ENCODE peak calls at places on chromosomes 7 and 10, in five cellular contexts. One of them, this sample, is unnamed.
A peak's percentile ranks its signal among the peaks of the same experiment; 100 is the strongest.

GRCh38 chr10:114638874-114639625 is 19.0 kb downstream of the ABLIM1 start:
- DNase-seq in SK-MEL-5: no peak
- DNase-seq in NCI-H146: peak; percentile 72
- DNase-seq in endothelial cell of umbilical vein: peak; percentile 85
- DNase-seq in astrocyte of the spinal cord: peak; percentile 95
- DNase-seq in this sample: peak; percentile 80

GRCh38 chr10:108684431-108684830 is 1238.9 kb downstream of the XPNPEP1 start:
- DNase-seq in SK-MEL-5: no peak
- DNase-seq in astrocyte of the spinal cord: peak; percentile 55
- DNase-seq in endothelial cell of umbilical vein: no peak
- DNase-seq in NCI-H146: no peak
- DNase-seq in this sample: peak; percentile 65

GRCh38 chr7:35749548-35749947 is 51.3 kb upstream of the SEPTIN7 start:
- DNase-seq in SK-MEL-5: peak; percentile 30
- DNase-seq in NCI-H146: no peak
- DNase-seq in endothelial cell of umbilical vein: no peak
- DNase-seq in astrocyte of the spinal cord: no peak
- DNase-seq in this sample: peak; percentile 56

GRCh38 chr7:127486654-127487053 is 94.1 kb upstream of the ZNF800 start:
- DNase-seq in NCI-H146: no peak
- DNase-seq in astrocyte of the spinal cord: no peak
- DNase-seq in SK-MEL-5: no peak
- DNase-seq in endothelial cell of umbilical vein: no peak
- DNase-seq in this sample: no peak

GRCh38 chr10:63133787-63134557 is 844 bp downstream of the NRBF2 start:
- DNase-seq in astrocyte of the spinal cord: peak; percentile 47
- DNase-seq in SK-MEL-5: peak; percentile 32
- DNase-seq in endothelial cell of umbilical vein: peak; percentile 35
- DNase-seq in NCI-H146: no peak
- DNase-seq in this sample: peak; percentile 60

GRCh38 chr10:80046629-80047441 is 31.6 kb upstream of the TMEM254 start:
- DNase-seq in SK-MEL-5: peak; percentile 75
- DNase-seq in astrocyte of the spinal cord: peak; percentile 56
- DNase-seq in endothelial cell of umbilical vein: peak; percentile 70
- DNase-seq in NCI-H146: peak; percentile 69
- DNase-seq in this sample: peak; percentile 30

GRCh38 chr7:92110857-92111256 is 23.4 kb downstream of the CYP51A1 start:
- DNase-seq in endothelial cell of umbilical vein: no peak
- DNase-seq in NCI-H146: no peak
- DNase-seq in SK-MEL-5: no peak
- DNase-seq in astrocyte of the spinal cord: no peak
- DNase-seq in this sample: no peak

GRCh38 chr7:158614695-158615094 is 27.1 kb upstream of the PTPRN2 start:
- DNase-seq in astrocyte of the spinal cord: peak; percentile 45
- DNase-seq in SK-MEL-5: no peak
- DNase-seq in NCI-H146: no peak
- DNase-seq in endothelial cell of umbilical vein: no peak
- DNase-seq in this sample: peak; percentile 68

GRCh38 chr10:116891208-116891607 is 41.9 kb downstream of the ENO4 start:
- DNase-seq in astrocyte of the spinal cord: peak; percentile 94
- DNase-seq in SK-MEL-5: peak; percentile 81
- DNase-seq in endothelial cell of umbilical vein: peak; percentile 86
- DNase-seq in NCI-H146: peak; percentile 42
- DNase-seq in this sample: peak; percentile 87

GRCh38 chr7:76292206-76292573 is 10.3 kb upstream of the HSPB1 start:
- DNase-seq in astrocyte of the spinal cord: peak; percentile 14
- DNase-seq in SK-MEL-5: peak; percentile 49
- DNase-seq in NCI-H146: no peak
- DNase-seq in endothelial cell of umbilical vein: peak; percentile 98
- DNase-seq in this sample: peak; percentile 28

GRCh38 chr10:131499566-131499965 is 188.0 kb upstream of the TCERG1L start:
- DNase-seq in SK-MEL-5: no peak
- DNase-seq in astrocyte of the spinal cord: no peak
- DNase-seq in endothelial cell of umbilical vein: no peak
- DNase-seq in NCI-H146: no peak
- DNase-seq in this sample: no peak

GRCh38 chr7:50621206-50621605 is 56.0 kb upstream of the DDC start:
- DNase-seq in SK-MEL-5: no peak
- DNase-seq in NCI-H146: peak; percentile 79
- DNase-seq in endothelial cell of umbilical vein: no peak
- DNase-seq in astrocyte of the spinal cord: no peak
- DNase-seq in this sample: no peak

GRCh38 chr10:775245-776075 is 86.0 kb upstream of the DIP2C start:
- DNase-seq in endothelial cell of umbilical vein: no peak
- DNase-seq in SK-MEL-5: peak; percentile 17
- DNase-seq in NCI-H146: no peak
- DNase-seq in astrocyte of the spinal cord: no peak
- DNase-seq in this sample: peak; percentile 51

GRCh38 chr10:132283604-132284382 is 24.0 kb downstream of the STK32C start:
- DNase-seq in endothelial cell of umbilical vein: no peak
- DNase-seq in NCI-H146: no peak
- DNase-seq in astrocyte of the spinal cord: no peak
- DNase-seq in SK-MEL-5: no peak
- DNase-seq in this sample: no peak

GRCh38 chr10:43899224-43899959 is 250.7 kb upstream of the ZNF32 start:
- DNase-seq in SK-MEL-5: peak; percentile 72
- DNase-seq in astrocyte of the spinal cord: no peak
- DNase-seq in endothelial cell of umbilical vein: no peak
- DNase-seq in NCI-H146: no peak
- DNase-seq in this sample: no peak

GRCh38 chr10:77636967-77637473 is 588 bp downstream of the KCNMA1 start:
- DNase-seq in SK-MEL-5: no peak
- DNase-seq in NCI-H146: peak; percentile 47
- DNase-seq in endothelial cell of umbilical vein: no peak
- DNase-seq in astrocyte of the spinal cord: no peak
- DNase-seq in this sample: no peak

GRCh38 chr7:149773446-149774236 is at the start of gene ZNF467:
- DNase-seq in SK-MEL-5: no peak
- DNase-seq in endothelial cell of umbilical vein: peak; percentile 27
- DNase-seq in astrocyte of the spinal cord: no peak
- DNase-seq in NCI-H146: peak; percentile 31
- DNase-seq in this sample: peak; percentile 62

GRCh38 chr10:47118326-47118725 is 181.7 kb upstream of the GDF10 start:
- DNase-seq in SK-MEL-5: no peak
- DNase-seq in endothelial cell of umbilical vein: no peak
- DNase-seq in NCI-H146: no peak
- DNase-seq in astrocyte of the spinal cord: no peak
- DNase-seq in this sample: no peak

GRCh38 chr10:124665558-124665957 is 78.6 kb downstream of the FAM53B start:
- DNase-seq in astrocyte of the spinal cord: no peak
- DNase-seq in endothelial cell of umbilical vein: no peak
- DNase-seq in NCI-H146: no peak
- DNase-seq in SK-MEL-5: no peak
- DNase-seq in this sample: no peak

GRCh38 chr7:139153832-139154231 is 44.3 kb upstream of the ZC3HAV1 start:
- DNase-seq in SK-MEL-5: peak; percentile 47
- DNase-seq in astrocyte of the spinal cord: peak; percentile 52
- DNase-seq in NCI-H146: no peak
- DNase-seq in endothelial cell of umbilical vein: peak; percentile 91
- DNase-seq in this sample: peak; percentile 31

GRCh38 chr7:5491251-5492044 is 67.8 kb upstream of the TNRC18 start:
- DNase-seq in SK-MEL-5: no peak
- DNase-seq in NCI-H146: no peak
- DNase-seq in endothelial cell of umbilical vein: no peak
- DNase-seq in astrocyte of the spinal cord: no peak
- DNase-seq in this sample: peak; percentile 63

GRCh38 chr7:16357921-16358320 is 63.4 kb downstream of the CRPPA start:
- DNase-seq in endothelial cell of umbilical vein: no peak
- DNase-seq in SK-MEL-5: no peak
- DNase-seq in astrocyte of the spinal cord: no peak
- DNase-seq in NCI-H146: peak; percentile 8
- DNase-seq in this sample: no peak

GRCh38 chr7:78099715-78100477 is 301.3 kb downstream of the PHTF2 start:
- DNase-seq in SK-MEL-5: no peak
- DNase-seq in NCI-H146: no peak
- DNase-seq in astrocyte of the spinal cord: peak; percentile 78
- DNase-seq in endothelial cell of umbilical vein: peak; percentile 23
- DNase-seq in this sample: peak; percentile 96

This sample was measured in fibroblast of lung.